ENCODE peak calls at places on chromosomes 11 and 22, in four cellular contexts. One of them, this sample, is unnamed.

GRCh38 chr22:46587492-46588278 is 32.5 kb upstream of the GRAMD4 start:
- DNase-seq in HepG2: no peak
- DNase-seq in upper lobe of right lung: peak; percentile 72
- DNase-seq in tibial nerve: no peak
- DNase-seq in this sample: peak; percentile 75

GRCh38 chr11:75022289-75022688 is 33.6 kb downstream of the NEU3 start:
- DNase-seq in upper lobe of right lung: no peak
- DNase-seq in tibial nerve: no peak
- DNase-seq in HepG2: no peak
- DNase-seq in this sample: no peak

GRCh38 chr11:1060885-1061616 is 13.6 kb upstream of the MUC2 start:
- DNase-seq in upper lobe of right lung: peak; percentile 63
- DNase-seq in tibial nerve: no peak
- DNase-seq in HepG2: no peak
- DNase-seq in this sample: peak; percentile 18

GRCh38 chr22:48750826-48751440 is 1076.7 kb downstream of the BRD1 start:
- DNase-seq in tibial nerve: no peak
- DNase-seq in HepG2: no peak
- DNase-seq in upper lobe of right lung: no peak
- DNase-seq in this sample: no peak

GRCh38 chr11:116725434-116726221 is 47.2 kb downstream of the BUD13 start:
- DNase-seq in upper lobe of right lung: peak; percentile 61
- DNase-seq in HepG2: no peak
- DNase-seq in tibial nerve: no peak
- DNase-seq in this sample: no peak

GRCh38 chr11:77178150-77178549 is 50.1 kb downstream of the MYO7A start:
- DNase-seq in tibial nerve: no peak
- DNase-seq in upper lobe of right lung: no peak
- DNase-seq in HepG2: no peak
- DNase-seq in this sample: no peak

GRCh38 chr22:30310881-30311771 is 15.6 kb downstream of the TBC1D10A start:
- DNase-seq in HepG2: no peak
- DNase-seq in tibial nerve: peak; percentile 75
- DNase-seq in upper lobe of right lung: peak; percentile 83
- DNase-seq in this sample: peak; percentile 93

GRCh38 chr11:65591939-65592814 is 3.4 kb downstream of the KCNK7 start:
- DNase-seq in tibial nerve: no peak
- DNase-seq in upper lobe of right lung: peak; percentile 69
- DNase-seq in HepG2: no peak
- DNase-seq in this sample: peak; percentile 63

GRCh38 chr11:129973068-129973467 is 29.6 kb downstream of the PRDM10 start:
- DNase-seq in tibial nerve: no peak
- DNase-seq in upper lobe of right lung: no peak
- DNase-seq in HepG2: no peak
- DNase-seq in this sample: no peak

GRCh38 chr22:39317084-39317755 is 2.2 kb downstream of the RPL3 start:
- DNase-seq in HepG2: no peak
- DNase-seq in upper lobe of right lung: no peak
- DNase-seq in tibial nerve: no peak
- DNase-seq in this sample: no peak

GRCh38 chr22:27128461-27129080 is 471.2 kb downstream of the MIAT start:
- DNase-seq in tibial nerve: no peak
- DNase-seq in HepG2: no peak
- DNase-seq in upper lobe of right lung: no peak
- DNase-seq in this sample: peak; percentile 41

GRCh38 chr11:64648551-64648950 is 57.5 kb downstream of the SLC22A12 start:
- DNase-seq in tibial nerve: no peak
- DNase-seq in upper lobe of right lung: no peak
- DNase-seq in HepG2: no peak
- DNase-seq in this sample: no peak

GRCh38 chr22:49368221-49368975 is 459.3 kb downstream of the BRD1 start:
- DNase-seq in upper lobe of right lung: peak; percentile 40
- DNase-seq in tibial nerve: peak; percentile 1
- DNase-seq in HepG2: no peak
- DNase-seq in this sample: peak; percentile 53

GRCh38 chr11:791658-792534 is 2.0 kb upstream of the CEND1 start:
- DNase-seq in upper lobe of right lung: no peak
- DNase-seq in tibial nerve: no peak
- DNase-seq in HepG2: no peak
- DNase-seq in this sample: no peak

GRCh38 chr22:18156878-18157713 is 7.1 kb downstream of the USP18 start:
- DNase-seq in tibial nerve: peak; percentile 83
- DNase-seq in upper lobe of right lung: peak; percentile 62
- DNase-seq in HepG2: peak; percentile 64
- DNase-seq in this sample: peak; percentile 78

GRCh38 chr11:55795256-55795655 is at the start of gene OR5D14:
- DNase-seq in HepG2: no peak
- DNase-seq in upper lobe of right lung: no peak
- DNase-seq in tibial nerve: no peak
- DNase-seq in this sample: no peak

GRCh38 chr11:19867064-19867463 is 154.4 kb downstream of the NAV2 start:
- DNase-seq in upper lobe of right lung: no peak
- DNase-seq in HepG2: no peak
- DNase-seq in tibial nerve: no peak
- DNase-seq in this sample: no peak

GRCh38 chr22:37198290-37199102 is 10.4 kb upstream of the C1QTNF6 start:
- DNase-seq in HepG2: peak; percentile 80
- DNase-seq in upper lobe of right lung: peak; percentile 94
- DNase-seq in tibial nerve: peak; percentile 91
- DNase-seq in this sample: peak; percentile 75

GRCh38 chr11:116602637-116602942 is 170.2 kb downstream of the BUD13 start:
- DNase-seq in tibial nerve: no peak
- DNase-seq in HepG2: no peak
- DNase-seq in upper lobe of right lung: no peak
- DNase-seq in this sample: no peak

GRCh38 chr11:110219011-110219785 is 77.2 kb downstream of the RDX start:
- DNase-seq in tibial nerve: no peak
- DNase-seq in upper lobe of right lung: no peak
- DNase-seq in HepG2: no peak
- DNase-seq in this sample: no peak

GRCh38 chr11:112513417-112513816 is 252.8 kb upstream of the PLET1 start:
- DNase-seq in tibial nerve: no peak
- DNase-seq in HepG2: no peak
- DNase-seq in upper lobe of right lung: no peak
- DNase-seq in this sample: no peak

GRCh38 chr11:9112075-9112474 is 20.7 kb upstream of the SCUBE2 start:
- DNase-seq in HepG2: no peak
- DNase-seq in tibial nerve: no peak
- DNase-seq in upper lobe of right lung: no peak
- DNase-seq in this sample: no peak

GRCh38 chr22:41333806-41334205 is 32.5 kb downstream of the ZC3H7B start:
- DNase-seq in tibial nerve: no peak
- DNase-seq in HepG2: no peak
- DNase-seq in upper lobe of right lung: no peak
- DNase-seq in this sample: no peak

GRCh38 chr11:3202305-3202704 is 16.3 kb downstream of the MRGPRG start:
- DNase-seq in upper lobe of right lung: no peak
- DNase-seq in HepG2: no peak
- DNase-seq in tibial nerve: no peak
- DNase-seq in this sample: peak; percentile 59

GRCh38 chr11:3201677-3202181 is 16.9 kb downstream of the MRGPRG start:
- DNase-seq in tibial nerve: no peak
- DNase-seq in HepG2: no peak
- DNase-seq in upper lobe of right lung: no peak
- DNase-seq in this sample: peak; percentile 17

GRCh38 chr11:3204141-3205015 is 14.2 kb downstream of the MRGPRG start:
- DNase-seq in tibial nerve: no peak
- DNase-seq in HepG2: no peak
- DNase-seq in upper lobe of right lung: no peak
- DNase-seq in this sample: no peak

GRCh38 chr11:3202759-3203158 is 15.9 kb downstream of the MRGPRG start:
- DNase-seq in tibial nerve: no peak
- DNase-seq in HepG2: no peak
- DNase-seq in upper lobe of right lung: peak; percentile 59
- DNase-seq in this sample: peak; percentile 11

DNA sequence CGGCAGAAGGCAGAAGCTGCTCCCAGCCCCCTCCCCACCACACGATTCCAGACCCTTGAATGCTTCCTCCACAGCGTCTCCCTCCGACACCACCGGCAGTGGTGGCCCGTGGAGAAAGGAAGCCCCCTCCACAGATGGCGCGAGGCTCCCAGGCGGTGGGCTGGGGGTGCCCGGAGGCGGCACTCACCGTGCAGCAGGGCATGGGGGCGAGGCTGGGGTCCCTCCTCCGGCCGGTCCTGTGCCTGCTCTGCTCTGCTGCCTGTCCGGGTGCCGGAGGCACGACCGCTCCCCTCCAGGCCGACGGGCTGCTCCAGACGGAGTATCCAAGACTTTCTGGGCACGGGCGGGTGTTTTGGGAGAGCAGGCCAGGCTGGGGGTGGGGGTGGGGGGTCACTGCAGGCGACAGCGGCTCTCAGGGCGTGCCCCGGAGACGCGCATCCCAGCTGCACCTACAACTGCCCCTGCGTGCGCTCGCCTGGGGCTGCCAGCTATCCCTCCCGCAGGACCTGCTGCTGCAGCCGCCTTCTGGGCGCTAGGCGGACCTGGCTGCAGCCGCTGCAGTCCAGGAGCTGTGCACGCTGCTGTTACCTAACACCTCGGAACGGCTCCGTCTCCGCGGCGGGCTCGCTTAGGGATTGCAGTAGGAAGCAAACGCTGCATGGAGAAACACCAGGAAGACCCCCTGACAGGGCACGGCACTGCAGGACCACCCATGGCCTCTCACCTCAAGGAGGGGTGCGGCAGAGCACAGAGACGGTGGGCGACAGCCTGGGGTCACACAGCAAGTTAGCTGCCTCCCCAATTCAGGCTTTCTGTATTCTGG is 15.2 kb downstream of the MRGPRG start:
- DNase-seq in tibial nerve: no peak
- DNase-seq in HepG2: no peak
- DNase-seq in upper lobe of right lung: peak; percentile 60
- DNase-seq in this sample: peak; percentile 5
- TF ChIP-seq CTCF in tibial nerve: no peak
- TF ChIP-seq CTCF in HepG2: no peak
- TF ChIP-seq CTCF in upper lobe of right lung: no peak
- TF ChIP-seq CTCF in this sample: no peak

DNA sequence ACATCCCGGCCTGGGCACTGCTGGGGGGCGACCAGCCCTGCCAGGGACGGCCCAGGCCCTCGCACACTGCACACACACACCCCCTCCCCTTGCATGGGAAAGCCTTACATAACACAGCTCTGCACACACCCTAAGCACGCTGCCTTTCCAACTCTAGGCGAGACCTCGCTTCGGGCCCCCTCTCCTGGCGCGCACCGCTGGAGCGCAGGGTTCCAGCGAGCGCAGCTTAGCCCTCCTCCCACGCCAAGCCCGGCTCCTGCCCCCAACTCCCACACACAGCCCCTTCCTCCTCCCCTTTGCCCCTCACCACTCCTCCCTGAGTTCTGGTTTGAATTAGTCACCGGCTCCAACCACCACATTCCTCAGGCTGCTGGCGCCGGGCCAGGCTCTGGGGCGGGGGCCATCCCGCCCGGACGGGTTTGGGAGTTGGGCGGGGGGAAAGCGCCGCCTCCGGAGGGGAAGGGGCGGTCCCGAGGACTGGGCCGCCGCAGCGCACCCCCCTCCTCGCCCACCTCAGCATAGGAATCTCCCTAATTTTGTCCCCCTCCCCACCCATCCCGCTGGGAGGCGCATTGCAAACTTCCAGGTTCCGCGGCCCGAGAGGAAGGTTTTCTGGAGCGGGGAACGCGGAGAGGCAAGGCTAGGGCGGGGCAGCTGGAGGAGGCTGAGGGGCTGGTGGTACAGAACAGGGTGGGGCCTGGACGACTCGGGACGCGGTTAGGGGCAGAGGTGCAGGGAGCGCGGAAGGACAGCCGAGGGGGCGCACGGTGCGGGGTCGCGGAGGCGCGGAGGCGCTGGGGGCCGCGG is 966 bp downstream of the AHNAK start:
- DNase-seq in HepG2: peak; percentile 86
- DNase-seq in tibial nerve: peak; percentile 93
- DNase-seq in upper lobe of right lung: peak; percentile 95
- DNase-seq in this sample: peak; percentile 97
- TF ChIP-seq CTCF in HepG2: peak; percentile 64
- TF ChIP-seq CTCF in tibial nerve: no peak
- TF ChIP-seq CTCF in upper lobe of right lung: no peak
- TF ChIP-seq CTCF in this sample: no peak

DNA sequence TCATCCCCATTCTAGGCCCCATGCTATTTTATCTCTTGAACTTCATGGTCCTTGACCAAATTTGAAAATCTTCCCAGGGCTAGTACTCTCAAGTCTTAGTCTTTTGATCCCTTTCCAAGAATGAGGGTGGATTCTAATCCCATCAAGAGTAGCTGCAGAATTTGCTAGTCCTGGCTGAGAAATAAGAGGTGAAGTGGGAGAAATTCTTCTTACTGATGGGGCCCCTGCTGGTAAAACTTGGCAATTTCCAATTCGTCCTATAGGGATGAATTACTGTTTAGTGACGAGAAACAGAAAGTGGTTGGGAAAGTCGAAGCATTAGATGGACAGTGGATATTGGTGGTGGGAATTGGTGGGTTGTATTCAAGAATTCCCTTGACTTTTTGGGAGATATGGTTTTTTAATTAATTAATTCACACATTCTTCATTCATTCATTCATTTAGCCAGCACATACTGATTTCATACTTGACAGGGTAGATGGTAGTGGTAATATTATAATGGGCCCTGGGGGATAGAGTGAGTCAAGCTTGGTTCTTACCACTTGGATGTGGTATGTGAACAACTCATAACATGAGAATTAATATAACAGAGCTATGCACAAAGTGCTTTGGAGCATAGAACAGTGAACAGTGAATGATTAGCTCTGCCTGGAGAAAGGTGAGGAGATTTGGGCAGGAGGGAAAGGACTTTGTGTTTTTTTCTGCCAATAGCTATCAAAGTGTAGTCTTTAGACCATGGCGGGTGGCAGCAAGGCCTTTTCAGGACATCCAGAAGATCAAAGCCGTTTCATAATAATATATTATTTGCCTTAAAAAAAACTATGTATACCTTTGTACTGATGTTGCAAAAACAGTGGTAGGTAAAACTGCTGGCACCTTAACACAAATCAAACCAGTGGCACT is 103.8 kb downstream of the STIM1 start:
- DNase-seq in tibial nerve: no peak
- DNase-seq in upper lobe of right lung: no peak
- DNase-seq in HepG2: peak; percentile 86
- DNase-seq in this sample: no peak
- TF ChIP-seq CTCF in tibial nerve: no peak
- TF ChIP-seq CTCF in upper lobe of right lung: no peak
- TF ChIP-seq CTCF in HepG2: no peak
- TF ChIP-seq CTCF in this sample: no peak

DNA sequence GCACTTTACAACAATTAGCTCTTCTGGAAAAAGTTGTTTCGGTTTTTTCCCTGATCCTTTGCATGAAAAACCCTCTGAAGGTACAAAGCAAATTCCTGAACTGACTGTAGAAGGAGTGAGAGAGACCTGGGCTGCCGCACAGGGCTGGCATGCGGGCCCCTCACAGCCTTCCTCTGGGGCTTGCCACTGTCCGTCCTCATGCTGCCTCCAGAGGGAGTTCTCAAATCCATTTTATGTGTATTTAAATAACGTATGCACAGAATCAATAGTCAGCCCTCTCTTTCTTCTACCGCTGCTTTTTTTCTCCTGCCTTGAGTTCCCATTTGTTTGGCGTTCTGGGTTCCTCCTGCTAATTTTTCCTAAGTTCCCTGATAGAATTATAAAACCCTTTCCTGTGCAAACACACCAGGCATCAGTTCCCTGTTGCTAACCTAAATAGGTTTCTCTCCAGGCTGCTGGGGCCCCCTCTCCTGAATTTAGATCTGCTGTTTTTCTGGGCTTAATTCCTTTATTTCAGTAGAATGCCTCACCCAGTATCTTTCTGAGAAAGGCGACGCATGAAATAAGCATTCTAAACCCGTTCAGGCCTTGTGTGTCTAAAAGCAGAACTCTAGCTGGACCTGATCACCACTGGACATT is 52.4 kb downstream of the PHF21B start:
- DNase-seq in upper lobe of right lung: no peak
- DNase-seq in tibial nerve: no peak
- DNase-seq in HepG2: peak; percentile 9
- DNase-seq in this sample: no peak
- TF ChIP-seq CTCF in upper lobe of right lung: no peak
- TF ChIP-seq CTCF in tibial nerve: no peak
- TF ChIP-seq CTCF in HepG2: peak; percentile 17
- TF ChIP-seq CTCF in this sample: no peak

This sample was measured in tibial artery.